ENCODE peak calls at places on chromosomes 5 and 9, in ten cellular contexts. One of them, this sample, is unnamed. For H3K9me3 and H3K27me3, the result is how much of the 10 kb centered on the place peaks cover.

GRCh38 chr9:5382479-5382878 is 42.8 kb upstream of the RLN1 start:
- DNase-seq in spleen: no peak
- DNase-seq in H9: no peak
- DNase-seq in colonic mucosa: no peak
- DNase-seq in gastrocnemius medialis: no peak
- DNase-seq in lower lobe of right lung: no peak
- DNase-seq in psoas muscle: no peak
- DNase-seq in SK-N-SH: no peak
- DNase-seq in K562: no peak
- DNase-seq in body of pancreas: no peak
- DNase-seq in this sample: no peak

GRCh38 chr9:35510745-35511428 is 21.0 kb downstream of the RUSC2 start:
- DNase-seq in SK-N-SH: no peak
- DNase-seq in gastrocnemius medialis: peak
- DNase-seq in psoas muscle: peak
- DNase-seq in K562: no peak
- DNase-seq in colonic mucosa: peak
- DNase-seq in H9: no peak
- DNase-seq in lower lobe of right lung: no peak
- DNase-seq in body of pancreas: peak
- DNase-seq in spleen: no peak
- DNase-seq in this sample: peak

GRCh38 chr9:89313842-89314241 is 2.8 kb downstream of the CKS2 start:
- DNase-seq in psoas muscle: no peak
- DNase-seq in H9: no peak
- DNase-seq in colonic mucosa: no peak
- DNase-seq in gastrocnemius medialis: no peak
- DNase-seq in spleen: no peak
- DNase-seq in lower lobe of right lung: no peak
- DNase-seq in SK-N-SH: no peak
- DNase-seq in K562: no peak
- DNase-seq in body of pancreas: no peak
- DNase-seq in this sample: no peak

GRCh38 chr5:99169309-99169708 is 240.5 kb upstream of the CHD1 start:
- DNase-seq in K562: no peak
- DNase-seq in colonic mucosa: no peak
- DNase-seq in spleen: no peak
- DNase-seq in body of pancreas: no peak
- DNase-seq in lower lobe of right lung: no peak
- DNase-seq in gastrocnemius medialis: no peak
- DNase-seq in psoas muscle: no peak
- DNase-seq in SK-N-SH: no peak
- DNase-seq in H9: no peak
- DNase-seq in this sample: no peak

GRCh38 chr9:16230731-16231130 is 639.7 kb downstream of the BNC2 start:
- DNase-seq in spleen: no peak
- DNase-seq in gastrocnemius medialis: no peak
- DNase-seq in colonic mucosa: no peak
- DNase-seq in psoas muscle: no peak
- DNase-seq in SK-N-SH: no peak
- DNase-seq in body of pancreas: no peak
- DNase-seq in lower lobe of right lung: no peak
- DNase-seq in K562: no peak
- DNase-seq in H9: no peak
- DNase-seq in this sample: no peak

GRCh38 chr5:73596705-73597328 is 29.2 kb upstream of the ARHGEF28 start:
- DNase-seq in gastrocnemius medialis: no peak
- DNase-seq in body of pancreas: peak
- DNase-seq in psoas muscle: no peak
- DNase-seq in spleen: no peak
- DNase-seq in H9: no peak
- DNase-seq in colonic mucosa: peak
- DNase-seq in lower lobe of right lung: no peak
- DNase-seq in SK-N-SH: peak
- DNase-seq in K562: peak
- DNase-seq in this sample: no peak

GRCh38 chr5:150640311-150641005 is at the start of gene SYNPO:
- DNase-seq in H9: no peak
- DNase-seq in gastrocnemius medialis: peak
- DNase-seq in K562: peak
- DNase-seq in colonic mucosa: peak
- DNase-seq in body of pancreas: peak
- DNase-seq in psoas muscle: peak
- DNase-seq in SK-N-SH: peak
- DNase-seq in spleen: no peak
- DNase-seq in lower lobe of right lung: no peak
- DNase-seq in this sample: peak

GRCh38 chr5:80299601-80300000 is 20.2 kb upstream of the SPZ1 start:
- DNase-seq in psoas muscle: no peak
- DNase-seq in spleen: no peak
- DNase-seq in K562: no peak
- DNase-seq in lower lobe of right lung: no peak
- DNase-seq in gastrocnemius medialis: no peak
- DNase-seq in H9: no peak
- DNase-seq in SK-N-SH: no peak
- DNase-seq in body of pancreas: no peak
- DNase-seq in colonic mucosa: no peak
- DNase-seq in this sample: no peak

GRCh38 chr5:180013660-180014059 is 57.9 kb downstream of the RNF130 start:
- DNase-seq in psoas muscle: no peak
- DNase-seq in K562: no peak
- DNase-seq in SK-N-SH: no peak
- DNase-seq in gastrocnemius medialis: no peak
- DNase-seq in lower lobe of right lung: no peak
- DNase-seq in colonic mucosa: no peak
- DNase-seq in body of pancreas: no peak
- DNase-seq in spleen: no peak
- DNase-seq in H9: no peak
- DNase-seq in this sample: no peak

GRCh38 chr5:137656558-137656957 is 79.3 kb downstream of the KLHL3 start:
- DNase-seq in gastrocnemius medialis: no peak
- DNase-seq in K562: no peak
- DNase-seq in H9: no peak
- DNase-seq in colonic mucosa: no peak
- DNase-seq in spleen: no peak
- DNase-seq in body of pancreas: no peak
- DNase-seq in psoas muscle: no peak
- DNase-seq in SK-N-SH: no peak
- DNase-seq in lower lobe of right lung: no peak
- DNase-seq in this sample: no peak

GRCh38 chr9:137221477-137222111 is 446 bp downstream of the RNF208 start:
- DNase-seq in spleen: no peak
- DNase-seq in psoas muscle: no peak
- DNase-seq in lower lobe of right lung: no peak
- DNase-seq in H9: peak
- DNase-seq in colonic mucosa: peak
- DNase-seq in K562: peak
- DNase-seq in SK-N-SH: peak
- DNase-seq in body of pancreas: peak
- DNase-seq in gastrocnemius medialis: no peak
- DNase-seq in this sample: no peak

GRCh38 chr9:124022201-124023121 is 10.9 kb downstream of the LHX2 start:
- DNase-seq in colonic mucosa: no peak
- DNase-seq in lower lobe of right lung: no peak
- DNase-seq in K562: peak
- DNase-seq in SK-N-SH: peak
- DNase-seq in gastrocnemius medialis: no peak
- DNase-seq in H9: peak
- DNase-seq in psoas muscle: no peak
- DNase-seq in body of pancreas: no peak
- DNase-seq in spleen: peak
- DNase-seq in this sample: no peak

GRCh38 chr9:14616188-14616982 is 76.8 kb downstream of the ZDHHC21 start:
- DNase-seq in H9: no peak
- DNase-seq in lower lobe of right lung: no peak
- DNase-seq in SK-N-SH: peak
- DNase-seq in body of pancreas: no peak
- DNase-seq in gastrocnemius medialis: no peak
- DNase-seq in K562: no peak
- DNase-seq in spleen: no peak
- DNase-seq in psoas muscle: no peak
- DNase-seq in colonic mucosa: no peak
- DNase-seq in this sample: no peak

GRCh38 chr5:95892784-95893354 is 68.8 kb downstream of the ELL2 start:
- DNase-seq in K562: peak
- DNase-seq in body of pancreas: peak
- DNase-seq in psoas muscle: no peak
- DNase-seq in lower lobe of right lung: no peak
- DNase-seq in colonic mucosa: peak
- DNase-seq in H9: peak
- DNase-seq in spleen: no peak
- DNase-seq in SK-N-SH: peak
- DNase-seq in gastrocnemius medialis: no peak
- DNase-seq in this sample: no peak

GRCh38 chr9:89037325-89037724 is 46.1 kb downstream of the S1PR3 start:
- DNase-seq in SK-N-SH: no peak
- DNase-seq in lower lobe of right lung: no peak
- DNase-seq in psoas muscle: no peak
- DNase-seq in K562: no peak
- DNase-seq in spleen: no peak
- DNase-seq in colonic mucosa: no peak
- DNase-seq in body of pancreas: no peak
- DNase-seq in H9: no peak
- DNase-seq in gastrocnemius medialis: no peak
- DNase-seq in this sample: no peak

GRCh38 chr5:3590967-3591900 is 4.4 kb upstream of the IRX1 start:
- DNase-seq in H9: peak
- DNase-seq in colonic mucosa: no peak
- DNase-seq in SK-N-SH: peak
- DNase-seq in K562: no peak
- DNase-seq in lower lobe of right lung: no peak
- DNase-seq in psoas muscle: no peak
- DNase-seq in body of pancreas: no peak
- DNase-seq in gastrocnemius medialis: no peak
- DNase-seq in spleen: no peak
- DNase-seq in this sample: no peak
- H3K9me3 ChIP-seq in H9: under half
- H3K9me3 ChIP-seq in colonic mucosa: under half
- H3K9me3 ChIP-seq in SK-N-SH: under half
- H3K9me3 ChIP-seq in K562: under half
- H3K9me3 ChIP-seq in lower lobe of right lung: under half
- H3K9me3 ChIP-seq in psoas muscle: under half
- H3K9me3 ChIP-seq in body of pancreas: under half
- H3K9me3 ChIP-seq in gastrocnemius medialis: under half
- H3K9me3 ChIP-seq in spleen: under half
- H3K9me3 ChIP-seq in this sample: under half

GRCh38 chr9:85298434-85298833 is 443.3 kb downstream of the AGTPBP1 start:
- DNase-seq in H9: no peak
- DNase-seq in spleen: no peak
- DNase-seq in K562: no peak
- DNase-seq in body of pancreas: no peak
- DNase-seq in gastrocnemius medialis: no peak
- DNase-seq in colonic mucosa: no peak
- DNase-seq in SK-N-SH: no peak
- DNase-seq in lower lobe of right lung: no peak
- DNase-seq in psoas muscle: no peak
- DNase-seq in this sample: no peak
- H3K27me3 ChIP-seq in H9: under half
- H3K27me3 ChIP-seq in spleen: under half
- H3K27me3 ChIP-seq in K562: under half
- H3K27me3 ChIP-seq in body of pancreas: under half
- H3K27me3 ChIP-seq in gastrocnemius medialis: under half
- H3K27me3 ChIP-seq in colonic mucosa: under half
- H3K27me3 ChIP-seq in SK-N-SH: under half
- H3K27me3 ChIP-seq in lower lobe of right lung: under half
- H3K27me3 ChIP-seq in psoas muscle: under half
- H3K27me3 ChIP-seq in this sample: under half

DNA sequence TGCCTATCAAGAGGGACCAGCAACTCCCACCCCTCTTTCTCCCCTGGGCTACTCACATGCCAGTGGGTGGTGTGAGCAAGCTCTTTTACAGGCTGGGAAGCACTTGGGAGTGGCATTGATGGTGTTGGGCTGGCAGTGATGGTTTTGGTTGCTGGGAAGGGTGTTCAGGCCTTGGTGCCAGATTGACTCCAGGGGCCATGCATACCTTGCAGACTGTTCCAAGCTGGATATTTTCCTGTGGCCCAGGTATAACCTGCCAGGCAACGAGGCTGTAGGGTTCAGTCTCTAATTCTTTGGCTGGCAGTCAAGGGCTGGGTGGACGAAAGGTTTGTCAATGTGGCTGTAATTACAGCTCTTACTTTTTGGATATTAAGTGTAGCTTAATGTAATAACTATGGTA is 177.3 kb downstream of the MACROH2A1 start:
- DNase-seq in gastrocnemius medialis: no peak
- DNase-seq in colonic mucosa: peak
- DNase-seq in H9: no peak
- DNase-seq in body of pancreas: peak
- DNase-seq in lower lobe of right lung: no peak
- DNase-seq in psoas muscle: no peak
- DNase-seq in SK-N-SH: no peak
- DNase-seq in spleen: peak
- DNase-seq in K562: no peak
- DNase-seq in this sample: peak
- TF ChIP-seq CTCF in gastrocnemius medialis: no peak
- TF ChIP-seq CTCF in colonic mucosa: no peak
- TF ChIP-seq CTCF in H9: no peak
- TF ChIP-seq CTCF in body of pancreas: no peak
- TF ChIP-seq CTCF in lower lobe of right lung: no peak
- TF ChIP-seq CTCF in psoas muscle: no peak
- TF ChIP-seq CTCF in SK-N-SH: no peak
- TF ChIP-seq CTCF in spleen: no peak
- TF ChIP-seq CTCF in K562: no peak
- TF ChIP-seq CTCF in this sample: no peak

GRCh38 chr5:140795259-140795641 is 598 bp downstream of the PCDHA2 start:
- DNase-seq in H9: peak
- DNase-seq in K562: no peak
- DNase-seq in psoas muscle: no peak
- DNase-seq in colonic mucosa: no peak
- DNase-seq in body of pancreas: no peak
- DNase-seq in spleen: no peak
- DNase-seq in lower lobe of right lung: no peak
- DNase-seq in gastrocnemius medialis: no peak
- DNase-seq in SK-N-SH: no peak
- DNase-seq in this sample: no peak

GRCh38 chr5:140801494-140801841 is 611 bp downstream of the PCDHA3 start:
- DNase-seq in colonic mucosa: no peak
- DNase-seq in body of pancreas: no peak
- DNase-seq in H9: no peak
- DNase-seq in spleen: no peak
- DNase-seq in psoas muscle: no peak
- DNase-seq in K562: no peak
- DNase-seq in SK-N-SH: no peak
- DNase-seq in gastrocnemius medialis: no peak
- DNase-seq in lower lobe of right lung: no peak
- DNase-seq in this sample: no peak

GRCh38 chr5:140800816-140801493 is at the start of gene PCDHA3:
- DNase-seq in body of pancreas: no peak
- DNase-seq in H9: no peak
- DNase-seq in psoas muscle: no peak
- DNase-seq in spleen: no peak
- DNase-seq in colonic mucosa: no peak
- DNase-seq in K562: no peak
- DNase-seq in lower lobe of right lung: no peak
- DNase-seq in SK-N-SH: no peak
- DNase-seq in gastrocnemius medialis: no peak
- DNase-seq in this sample: no peak

GRCh38 chr5:140794594-140795258 is at the start of gene PCDHA2:
- DNase-seq in lower lobe of right lung: no peak
- DNase-seq in H9: no peak
- DNase-seq in colonic mucosa: no peak
- DNase-seq in SK-N-SH: no peak
- DNase-seq in gastrocnemius medialis: no peak
- DNase-seq in psoas muscle: no peak
- DNase-seq in spleen: no peak
- DNase-seq in body of pancreas: no peak
- DNase-seq in K562: no peak
- DNase-seq in this sample: no peak

GRCh38 chr5:140796718-140797095 is 2.1 kb downstream of the PCDHA2 start:
- DNase-seq in spleen: no peak
- DNase-seq in K562: no peak
- DNase-seq in H9: no peak
- DNase-seq in gastrocnemius medialis: no peak
- DNase-seq in colonic mucosa: no peak
- DNase-seq in SK-N-SH: no peak
- DNase-seq in body of pancreas: no peak
- DNase-seq in psoas muscle: no peak
- DNase-seq in lower lobe of right lung: no peak
- DNase-seq in this sample: no peak
- H3K9me3 ChIP-seq in spleen: half or more
- H3K9me3 ChIP-seq in K562: under half
- H3K9me3 ChIP-seq in H9: under half
- H3K9me3 ChIP-seq in gastrocnemius medialis: under half
- H3K9me3 ChIP-seq in colonic mucosa: under half
- H3K9me3 ChIP-seq in SK-N-SH: under half
- H3K9me3 ChIP-seq in body of pancreas: under half
- H3K9me3 ChIP-seq in psoas muscle: under half
- H3K9me3 ChIP-seq in lower lobe of right lung: under half
- H3K9me3 ChIP-seq in this sample: under half

This sample was measured in heart left ventricle.